ENCODE peak calls at places on chromosomes 11 and 22, in six cellular contexts. One of them, this sample, is unnamed.

GRCh38 chr22:28072066-28072465 is 153.0 kb upstream of the PITPNB start:
- DNase-seq in NAMALWA: no peak
- DNase-seq in activated T-cell treated with anti-CD3 and anti-CD28 coated beads for 1 hour: no peak
- DNase-seq in NCI-H460: no peak
- DNase-seq in HTR-8/SVneo: no peak
- DNase-seq in EH: peak; percentile 23
- DNase-seq in this sample: peak; percentile 61

GRCh38 chr11:129286813-129287212 is 88.8 kb upstream of the BARX2 start:
- DNase-seq in NAMALWA: no peak
- DNase-seq in NCI-H460: no peak
- DNase-seq in activated T-cell treated with anti-CD3 and anti-CD28 coated beads for 1 hour: no peak
- DNase-seq in EH: no peak
- DNase-seq in HTR-8/SVneo: no peak
- DNase-seq in this sample: no peak

GRCh38 chr11:7578276-7578955 is 64.6 kb downstream of the PPFIBP2 start:
- DNase-seq in EH: no peak
- DNase-seq in activated T-cell treated with anti-CD3 and anti-CD28 coated beads for 1 hour: no peak
- DNase-seq in HTR-8/SVneo: no peak
- DNase-seq in NAMALWA: no peak
- DNase-seq in NCI-H460: no peak
- DNase-seq in this sample: peak; percentile 30

GRCh38 chr11:86459002-86459385 is 84.3 kb downstream of the CCDC81 start:
- DNase-seq in EH: peak; percentile 71
- DNase-seq in NAMALWA: no peak
- DNase-seq in activated T-cell treated with anti-CD3 and anti-CD28 coated beads for 1 hour: no peak
- DNase-seq in HTR-8/SVneo: no peak
- DNase-seq in NCI-H460: no peak
- DNase-seq in this sample: peak; percentile 49

GRCh38 chr11:113670830-113671215 is 35.3 kb downstream of the TMPRSS5 start:
- DNase-seq in NCI-H460: no peak
- DNase-seq in activated T-cell treated with anti-CD3 and anti-CD28 coated beads for 1 hour: no peak
- DNase-seq in NAMALWA: no peak
- DNase-seq in HTR-8/SVneo: no peak
- DNase-seq in EH: no peak
- DNase-seq in this sample: no peak

GRCh38 chr22:23536821-23537345 is 43.2 kb downstream of the IGLL1 start:
- DNase-seq in activated T-cell treated with anti-CD3 and anti-CD28 coated beads for 1 hour: no peak
- DNase-seq in HTR-8/SVneo: no peak
- DNase-seq in NAMALWA: no peak
- DNase-seq in EH: no peak
- DNase-seq in NCI-H460: no peak
- DNase-seq in this sample: no peak

GRCh38 chr11:28169816-28170215 is 61.6 kb downstream of the METTL15 start:
- DNase-seq in activated T-cell treated with anti-CD3 and anti-CD28 coated beads for 1 hour: no peak
- DNase-seq in NCI-H460: no peak
- DNase-seq in EH: peak; percentile 32
- DNase-seq in HTR-8/SVneo: no peak
- DNase-seq in NAMALWA: no peak
- DNase-seq in this sample: peak; percentile 42

GRCh38 chr22:38490915-38491314 is 15.2 kb downstream of the DDX17 start:
- DNase-seq in NAMALWA: no peak
- DNase-seq in activated T-cell treated with anti-CD3 and anti-CD28 coated beads for 1 hour: no peak
- DNase-seq in HTR-8/SVneo: no peak
- DNase-seq in NCI-H460: no peak
- DNase-seq in EH: peak; percentile 63
- DNase-seq in this sample: peak; percentile 64

GRCh38 chr11:1926156-1927031 is 6.9 kb downstream of the TNNT3 start:
- DNase-seq in NCI-H460: no peak
- DNase-seq in EH: no peak
- DNase-seq in activated T-cell treated with anti-CD3 and anti-CD28 coated beads for 1 hour: no peak
- DNase-seq in HTR-8/SVneo: no peak
- DNase-seq in NAMALWA: no peak
- DNase-seq in this sample: no peak

GRCh38 chr11:19728436-19728835 is 15.8 kb downstream of the NAV2 start:
- DNase-seq in EH: peak; percentile 67
- DNase-seq in NCI-H460: no peak
- DNase-seq in NAMALWA: no peak
- DNase-seq in activated T-cell treated with anti-CD3 and anti-CD28 coated beads for 1 hour: no peak
- DNase-seq in HTR-8/SVneo: no peak
- DNase-seq in this sample: peak; percentile 78

GRCh38 chr22:17368727-17369552 is at the start of gene CECR2:
- DNase-seq in activated T-cell treated with anti-CD3 and anti-CD28 coated beads for 1 hour: no peak
- DNase-seq in HTR-8/SVneo: peak; percentile 54
- DNase-seq in NCI-H460: no peak
- DNase-seq in NAMALWA: peak; percentile 7
- DNase-seq in EH: no peak
- DNase-seq in this sample: no peak

GRCh38 chr22:46788426-46789168 is 26.1 kb downstream of the TBC1D22A start:
- DNase-seq in NAMALWA: no peak
- DNase-seq in EH: no peak
- DNase-seq in HTR-8/SVneo: no peak
- DNase-seq in NCI-H460: no peak
- DNase-seq in activated T-cell treated with anti-CD3 and anti-CD28 coated beads for 1 hour: no peak
- DNase-seq in this sample: no peak

GRCh38 chr22:23670378-23671295 is 20.2 kb upstream of the RGL4 start:
- DNase-seq in EH: no peak
- DNase-seq in activated T-cell treated with anti-CD3 and anti-CD28 coated beads for 1 hour: no peak
- DNase-seq in HTR-8/SVneo: no peak
- DNase-seq in NCI-H460: no peak
- DNase-seq in NAMALWA: no peak
- DNase-seq in this sample: peak; percentile 23